ENCODE peak calls at places on chromosomes 12 and 14, in eight cellular contexts. X is renal cortical epithelial cell, Z is ELR, E is HCT116, B is left ventricle myocardium inferior, O is mucosa of descending colon, S is neural crest cell, H is LoVo. J is an unnamed sample.

GRCh38 chr12:129696952-129697351 is 206.9 kb downstream of the TMEM132D start:
- DNase-seq in X (no peak), Z (no peak), E (no peak), B (no peak), O (no peak), S (no peak), H (no peak), J (no peak)

GRCh38 chr14:63542231-63542999 is 762 bp downstream of the PPP2R5E start:
- DNase-seq in X (no peak), Z (peak; percentile 49), E (no peak), B (no peak), O (peak; percentile 73), S (peak; percentile 15), H (no peak), J (no peak)

GRCh38 chr14:21680072-21680471 is 6.5 kb upstream of the OR4E1 start:
- DNase-seq in X (no peak), Z (peak; percentile 86), E (no peak), B (no peak), O (no peak), S (no peak), H (no peak), J (peak; percentile 67)

GRCh38 chr12:67280088-67280487 is 10.9 kb downstream of the CAND1 start:
- DNase-seq in X (no peak), Z (no peak), E (no peak), B (no peak), O (no peak), S (no peak), H (no peak), J (no peak)

GRCh38 chr12:32501835-32502333 is 102.5 kb downstream of the FGD4 start:
- DNase-seq in X (peak; percentile 89), Z (peak; percentile 54), E (no peak), B (no peak), O (no peak), S (peak; percentile 72), H (no peak), J (peak; percentile 65)

GRCh38 chr12:76143343-76144252 is 59.1 kb upstream of the NAP1L1 start:
- DNase-seq in X (no peak), Z (no peak), E (no peak), B (no peak), O (no peak), S (no peak), H (no peak), J (no peak)

GRCh38 chr12:75779891-75780501 is 251.6 kb downstream of the PHLDA1 start:
- DNase-seq in X (no peak), Z (no peak), E (no peak), B (no peak), O (no peak), S (no peak), H (peak; percentile 54), J (no peak)

GRCh38 chr12:7352661-7353060 is 48.8 kb downstream of the ACSM4 start:
- DNase-seq in X (no peak), Z (no peak), E (no peak), B (no peak), O (no peak), S (no peak), H (no peak), J (no peak)

GRCh38 chr12:13234045-13234641 is 37.6 kb downstream of the EMP1 start:
- DNase-seq in X (peak; percentile 61), Z (peak; percentile 84), E (peak; percentile 61), B (no peak), O (no peak), S (peak; percentile 48), H (peak; percentile 54), J (peak; percentile 64)

J was measured in bronchial epithelial cell.